ENCODE peak calls at places on chromosomes 11 and 22, in eight cellular contexts. One of them, this sample, is unnamed.

GRCh38 chr11:92123540-92123939 is 101.1 kb upstream of the FAT3 start:
- DNase-seq in DMS153: no peak
- DNase-seq in omental fat pad: no peak
- DNase-seq in mammary epithelial cell: peak; percentile 72
- DNase-seq in sigmoid colon: no peak
- DNase-seq in stimulated activated CD8-positive, alpha-beta memory T cell treated with anti-CD3 and anti-CD28 coated beads, Interleukin-4, amount 100 ng/mL, for 1 hour: no peak
- DNase-seq in T-helper 1 cell: no peak
- DNase-seq in NCI-H1092 treated with DMSO at 0.1 percent for 48 hours: no peak
- DNase-seq in this sample: no peak

GRCh38 chr11:102279641-102280170 is 37.6 kb upstream of the BIRC3 start:
- DNase-seq in DMS153: no peak
- DNase-seq in omental fat pad: no peak
- DNase-seq in mammary epithelial cell: peak; percentile 41
- DNase-seq in sigmoid colon: no peak
- DNase-seq in stimulated activated CD8-positive, alpha-beta memory T cell treated with anti-CD3 and anti-CD28 coated beads, Interleukin-4, amount 100 ng/mL, for 1 hour: no peak
- DNase-seq in T-helper 1 cell: no peak
- DNase-seq in NCI-H1092 treated with DMSO at 0.1 percent for 48 hours: peak; percentile 8
- DNase-seq in this sample: no peak

GRCh38 chr11:98572941-98573340 is 447.8 kb upstream of the CNTN5 start:
- DNase-seq in DMS153: no peak
- DNase-seq in omental fat pad: no peak
- DNase-seq in mammary epithelial cell: no peak
- DNase-seq in sigmoid colon: no peak
- DNase-seq in stimulated activated CD8-positive, alpha-beta memory T cell treated with anti-CD3 and anti-CD28 coated beads, Interleukin-4, amount 100 ng/mL, for 1 hour: no peak
- DNase-seq in T-helper 1 cell: no peak
- DNase-seq in NCI-H1092 treated with DMSO at 0.1 percent for 48 hours: no peak
- DNase-seq in this sample: no peak

GRCh38 chr11:70399681-70400112 is 1.4 kb downstream of the CTTN start:
- DNase-seq in DMS153: no peak
- DNase-seq in omental fat pad: peak; percentile 81
- DNase-seq in mammary epithelial cell: peak; percentile 92
- DNase-seq in sigmoid colon: peak; percentile 94
- DNase-seq in stimulated activated CD8-positive, alpha-beta memory T cell treated with anti-CD3 and anti-CD28 coated beads, Interleukin-4, amount 100 ng/mL, for 1 hour: no peak
- DNase-seq in T-helper 1 cell: no peak
- DNase-seq in NCI-H1092 treated with DMSO at 0.1 percent for 48 hours: no peak
- DNase-seq in this sample: peak; percentile 79

GRCh38 chr11:130403301-130403804 is 25.1 kb downstream of the ADAMTS8 start:
- DNase-seq in DMS153: no peak
- DNase-seq in omental fat pad: no peak
- DNase-seq in mammary epithelial cell: peak; percentile 89
- DNase-seq in sigmoid colon: peak; percentile 91
- DNase-seq in stimulated activated CD8-positive, alpha-beta memory T cell treated with anti-CD3 and anti-CD28 coated beads, Interleukin-4, amount 100 ng/mL, for 1 hour: no peak
- DNase-seq in T-helper 1 cell: no peak
- DNase-seq in NCI-H1092 treated with DMSO at 0.1 percent for 48 hours: no peak
- DNase-seq in this sample: peak; percentile 63

GRCh38 chr11:17267576-17267975 is 9.0 kb upstream of the NUCB2 start:
- DNase-seq in DMS153: no peak
- DNase-seq in omental fat pad: no peak
- DNase-seq in mammary epithelial cell: peak; percentile 99
- DNase-seq in sigmoid colon: no peak
- DNase-seq in stimulated activated CD8-positive, alpha-beta memory T cell treated with anti-CD3 and anti-CD28 coated beads, Interleukin-4, amount 100 ng/mL, for 1 hour: no peak
- DNase-seq in T-helper 1 cell: no peak
- DNase-seq in NCI-H1092 treated with DMSO at 0.1 percent for 48 hours: no peak
- DNase-seq in this sample: no peak

GRCh38 chr22:20517422-20517821 is 10.0 kb downstream of the MED15 start:
- DNase-seq in DMS153: no peak
- DNase-seq in omental fat pad: no peak
- DNase-seq in mammary epithelial cell: peak; percentile 71
- DNase-seq in sigmoid colon: no peak
- DNase-seq in stimulated activated CD8-positive, alpha-beta memory T cell treated with anti-CD3 and anti-CD28 coated beads, Interleukin-4, amount 100 ng/mL, for 1 hour: no peak
- DNase-seq in T-helper 1 cell: no peak
- DNase-seq in NCI-H1092 treated with DMSO at 0.1 percent for 48 hours: no peak
- DNase-seq in this sample: no peak

GRCh38 chr11:13280777-13281176 is 3.2 kb downstream of the BMAL1 start:
- DNase-seq in DMS153: no peak
- DNase-seq in omental fat pad: no peak
- DNase-seq in mammary epithelial cell: no peak
- DNase-seq in sigmoid colon: no peak
- DNase-seq in stimulated activated CD8-positive, alpha-beta memory T cell treated with anti-CD3 and anti-CD28 coated beads, Interleukin-4, amount 100 ng/mL, for 1 hour: no peak
- DNase-seq in T-helper 1 cell: no peak
- DNase-seq in NCI-H1092 treated with DMSO at 0.1 percent for 48 hours: no peak
- DNase-seq in this sample: no peak

GRCh38 chr11:71062199-71062598 is 190.2 kb downstream of the SHANK2 start:
- DNase-seq in DMS153: no peak
- DNase-seq in omental fat pad: no peak
- DNase-seq in mammary epithelial cell: no peak
- DNase-seq in sigmoid colon: no peak
- DNase-seq in stimulated activated CD8-positive, alpha-beta memory T cell treated with anti-CD3 and anti-CD28 coated beads, Interleukin-4, amount 100 ng/mL, for 1 hour: no peak
- DNase-seq in T-helper 1 cell: no peak
- DNase-seq in NCI-H1092 treated with DMSO at 0.1 percent for 48 hours: no peak
- DNase-seq in this sample: no peak